ENCODE peak calls at places on chromosomes 6 and 20, in eight cellular contexts. One of them, this sample, is unnamed.

GRCh38 chr6:70507166-70507565 is 59.6 kb upstream of the SDHAF4 start:
- DNase-seq in RKO: no peak
- DNase-seq in DMS153: no peak
- DNase-seq in WTC11: no peak
- DNase-seq in NCI-H1105: no peak
- DNase-seq in Caco-2: peak
- DNase-seq in NCI-H774: no peak
- DNase-seq in sigmoid colon: no peak
- DNase-seq in this sample: no peak

GRCh38 chr20:16475225-16475624 is 98.0 kb downstream of the KIF16B start:
- DNase-seq in sigmoid colon: no peak
- DNase-seq in NCI-H1105: no peak
- DNase-seq in DMS153: peak
- DNase-seq in WTC11: no peak
- DNase-seq in Caco-2: peak
- DNase-seq in NCI-H774: no peak
- DNase-seq in RKO: no peak
- DNase-seq in this sample: no peak

GRCh38 chr6:2667617-2668016 is 83.1 kb downstream of the MYLK4 start:
- DNase-seq in NCI-H1105: no peak
- DNase-seq in WTC11: no peak
- DNase-seq in RKO: no peak
- DNase-seq in DMS153: no peak
- DNase-seq in NCI-H774: no peak
- DNase-seq in sigmoid colon: no peak
- DNase-seq in Caco-2: no peak
- DNase-seq in this sample: no peak

GRCh38 chr6:7214400-7214940 is 98.5 kb downstream of the SSR1 start:
- DNase-seq in Caco-2: no peak
- DNase-seq in WTC11: no peak
- DNase-seq in RKO: no peak
- DNase-seq in DMS153: no peak
- DNase-seq in NCI-H1105: no peak
- DNase-seq in sigmoid colon: no peak
- DNase-seq in NCI-H774: no peak
- DNase-seq in this sample: no peak

GRCh38 chr6:36912583-36912982 is 26.8 kb downstream of the C6orf89 start:
- DNase-seq in DMS153: no peak
- DNase-seq in NCI-H1105: no peak
- DNase-seq in WTC11: no peak
- DNase-seq in NCI-H774: no peak
- DNase-seq in RKO: no peak
- DNase-seq in sigmoid colon: no peak
- DNase-seq in Caco-2: no peak
- DNase-seq in this sample: peak

GRCh38 chr20:40286991-40287531 is 402.0 kb downstream of the MAFB start:
- DNase-seq in RKO: no peak
- DNase-seq in WTC11: no peak
- DNase-seq in Caco-2: no peak
- DNase-seq in DMS153: no peak
- DNase-seq in NCI-H774: no peak
- DNase-seq in NCI-H1105: no peak
- DNase-seq in sigmoid colon: peak
- DNase-seq in this sample: no peak

GRCh38 chr6:168190646-168191443 is 111.8 kb upstream of the FRMD1 start:
- DNase-seq in NCI-H774: no peak
- DNase-seq in WTC11: no peak
- DNase-seq in sigmoid colon: peak
- DNase-seq in DMS153: no peak
- DNase-seq in NCI-H1105: no peak
- DNase-seq in Caco-2: no peak
- DNase-seq in RKO: no peak
- DNase-seq in this sample: no peak

GRCh38 chr6:112951829-112952228 is 604.7 kb downstream of the RFPL4B start:
- DNase-seq in Caco-2: no peak
- DNase-seq in RKO: no peak
- DNase-seq in NCI-H774: peak
- DNase-seq in NCI-H1105: peak
- DNase-seq in sigmoid colon: no peak
- DNase-seq in DMS153: no peak
- DNase-seq in WTC11: no peak
- DNase-seq in this sample: no peak

GRCh38 chr20:24571159-24571558 is 101.7 kb downstream of the SYNDIG1 start:
- DNase-seq in DMS153: no peak
- DNase-seq in NCI-H774: no peak
- DNase-seq in WTC11: no peak
- DNase-seq in Caco-2: no peak
- DNase-seq in RKO: no peak
- DNase-seq in sigmoid colon: no peak
- DNase-seq in NCI-H1105: no peak
- DNase-seq in this sample: no peak

GRCh38 chr6:138722425-138723371 is 50.9 kb upstream of the CCDC28A start:
- DNase-seq in NCI-H1105: no peak
- DNase-seq in WTC11: no peak
- DNase-seq in DMS153: no peak
- DNase-seq in sigmoid colon: no peak
- DNase-seq in NCI-H774: no peak
- DNase-seq in Caco-2: no peak
- DNase-seq in RKO: peak
- DNase-seq in this sample: no peak

GRCh38 chr6:113578691-113579090 is 278.5 kb upstream of the MARCKS start:
- DNase-seq in RKO: no peak
- DNase-seq in sigmoid colon: no peak
- DNase-seq in WTC11: no peak
- DNase-seq in NCI-H1105: no peak
- DNase-seq in NCI-H774: no peak
- DNase-seq in Caco-2: no peak
- DNase-seq in DMS153: no peak
- DNase-seq in this sample: no peak

GRCh38 chr6:44275749-44276648 is 5.7 kb downstream of the TMEM151B start:
- DNase-seq in NCI-H1105: no peak
- DNase-seq in Caco-2: peak
- DNase-seq in RKO: no peak
- DNase-seq in DMS153: no peak
- DNase-seq in WTC11: peak
- DNase-seq in NCI-H774: peak
- DNase-seq in sigmoid colon: no peak
- DNase-seq in this sample: no peak

GRCh38 chr20:43492101-43492500 is 15.4 kb upstream of the L3MBTL1 start:
- DNase-seq in NCI-H1105: no peak
- DNase-seq in sigmoid colon: no peak
- DNase-seq in RKO: no peak
- DNase-seq in NCI-H774: no peak
- DNase-seq in WTC11: no peak
- DNase-seq in Caco-2: no peak
- DNase-seq in DMS153: no peak
- DNase-seq in this sample: peak

GRCh38 chr6:159044899-159045727 is at the start of gene TAGAP:
- DNase-seq in NCI-H774: peak
- DNase-seq in Caco-2: peak
- DNase-seq in WTC11: no peak
- DNase-seq in NCI-H1105: no peak
- DNase-seq in DMS153: peak
- DNase-seq in RKO: no peak
- DNase-seq in sigmoid colon: peak
- DNase-seq in this sample: peak

GRCh38 chr20:3250091-3250504 is 11.1 kb upstream of the SLC4A11 start:
- DNase-seq in RKO: peak
- DNase-seq in NCI-H1105: no peak
- DNase-seq in DMS153: no peak
- DNase-seq in sigmoid colon: no peak
- DNase-seq in WTC11: peak
- DNase-seq in NCI-H774: no peak
- DNase-seq in Caco-2: peak
- DNase-seq in this sample: no peak

GRCh38 chr6:105332576-105332975 is 70.3 kb downstream of the PREP start:
- DNase-seq in RKO: no peak
- DNase-seq in DMS153: no peak
- DNase-seq in NCI-H774: no peak
- DNase-seq in WTC11: no peak
- DNase-seq in sigmoid colon: no peak
- DNase-seq in Caco-2: no peak
- DNase-seq in NCI-H1105: no peak
- DNase-seq in this sample: no peak

GRCh38 chr20:53827996-53828672 is 234.5 kb upstream of the ZNF217 start:
- DNase-seq in NCI-H774: no peak
- DNase-seq in Caco-2: no peak
- DNase-seq in NCI-H1105: no peak
- DNase-seq in sigmoid colon: peak
- DNase-seq in WTC11: no peak
- DNase-seq in RKO: no peak
- DNase-seq in DMS153: no peak
- DNase-seq in this sample: no peak

GRCh38 chr6:71473908-71474307 is 185.3 kb downstream of the OGFRL1 start:
- DNase-seq in NCI-H1105: no peak
- DNase-seq in WTC11: no peak
- DNase-seq in NCI-H774: no peak
- DNase-seq in DMS153: no peak
- DNase-seq in sigmoid colon: peak
- DNase-seq in Caco-2: no peak
- DNase-seq in RKO: peak
- DNase-seq in this sample: no peak

GRCh38 chr6:32522302-32523047 is 7.6 kb downstream of the HLA-DRB5 start:
- DNase-seq in WTC11: no peak
- DNase-seq in DMS153: no peak
- DNase-seq in RKO: no peak
- DNase-seq in sigmoid colon: no peak
- DNase-seq in NCI-H774: no peak
- DNase-seq in Caco-2: no peak
- DNase-seq in NCI-H1105: no peak
- DNase-seq in this sample: no peak

GRCh38 chr6:125554456-125554855 is 195.0 kb upstream of the HEY2 start:
- DNase-seq in NCI-H774: no peak
- DNase-seq in RKO: no peak
- DNase-seq in DMS153: no peak
- DNase-seq in NCI-H1105: no peak
- DNase-seq in sigmoid colon: no peak
- DNase-seq in WTC11: no peak
- DNase-seq in Caco-2: no peak
- DNase-seq in this sample: no peak

GRCh38 chr6:14776307-14776706 is 469.6 kb upstream of the JARID2 start:
- DNase-seq in NCI-H1105: no peak
- DNase-seq in WTC11: no peak
- DNase-seq in RKO: no peak
- DNase-seq in sigmoid colon: no peak
- DNase-seq in DMS153: no peak
- DNase-seq in Caco-2: no peak
- DNase-seq in NCI-H774: no peak
- DNase-seq in this sample: no peak

GRCh38 chr20:15942130-15942529 is 631.1 kb downstream of the KIF16B start:
- DNase-seq in NCI-H774: no peak
- DNase-seq in DMS153: no peak
- DNase-seq in sigmoid colon: no peak
- DNase-seq in RKO: peak
- DNase-seq in Caco-2: no peak
- DNase-seq in NCI-H1105: no peak
- DNase-seq in WTC11: no peak
- DNase-seq in this sample: no peak

GRCh38 chr6:5590187-5590586 is 328.9 kb downstream of the FARS2 start:
- DNase-seq in Caco-2: no peak
- DNase-seq in DMS153: peak
- DNase-seq in NCI-H1105: no peak
- DNase-seq in RKO: no peak
- DNase-seq in NCI-H774: peak
- DNase-seq in WTC11: no peak
- DNase-seq in sigmoid colon: no peak
- DNase-seq in this sample: no peak

GRCh38 chr6:139073118-139073517 is 44.6 kb downstream of the ABRACL start:
- DNase-seq in WTC11: no peak
- DNase-seq in NCI-H774: no peak
- DNase-seq in sigmoid colon: no peak
- DNase-seq in Caco-2: no peak
- DNase-seq in NCI-H1105: no peak
- DNase-seq in DMS153: no peak
- DNase-seq in RKO: no peak
- DNase-seq in this sample: no peak

GRCh38 chr20:9635756-9636155 is 121.4 kb downstream of the LAMP5 start:
- DNase-seq in RKO: no peak
- DNase-seq in WTC11: no peak
- DNase-seq in sigmoid colon: no peak
- DNase-seq in DMS153: no peak
- DNase-seq in NCI-H774: no peak
- DNase-seq in NCI-H1105: no peak
- DNase-seq in Caco-2: no peak
- DNase-seq in this sample: no peak

GRCh38 chr6:100166991-100167390 is 173.0 kb upstream of the MCHR2 start:
- DNase-seq in RKO: no peak
- DNase-seq in NCI-H1105: no peak
- DNase-seq in DMS153: no peak
- DNase-seq in sigmoid colon: no peak
- DNase-seq in WTC11: no peak
- DNase-seq in NCI-H774: no peak
- DNase-seq in Caco-2: no peak
- DNase-seq in this sample: no peak

GRCh38 chr20:62177307-62177706 is 5.5 kb upstream of the MTG2 start:
- DNase-seq in Caco-2: no peak
- DNase-seq in NCI-H1105: no peak
- DNase-seq in NCI-H774: no peak
- DNase-seq in WTC11: no peak
- DNase-seq in DMS153: no peak
- DNase-seq in sigmoid colon: no peak
- DNase-seq in RKO: no peak
- DNase-seq in this sample: no peak

GRCh38 chr6:63582579-63583231 is 10.4 kb downstream of the LOC128125822 start:
- DNase-seq in NCI-H774: no peak
- DNase-seq in Caco-2: no peak
- DNase-seq in RKO: no peak
- DNase-seq in NCI-H1105: no peak
- DNase-seq in sigmoid colon: no peak
- DNase-seq in WTC11: no peak
- DNase-seq in DMS153: no peak
- DNase-seq in this sample: no peak

GRCh38 chr20:59222239-59222981 is 58.8 kb downstream of the ZNF831 start:
- DNase-seq in Caco-2: peak
- DNase-seq in RKO: peak
- DNase-seq in sigmoid colon: peak
- DNase-seq in WTC11: peak
- DNase-seq in NCI-H1105: peak
- DNase-seq in DMS153: peak
- DNase-seq in NCI-H774: peak
- DNase-seq in this sample: peak

GRCh38 chr6:134632034-134632433 is 314.1 kb upstream of the SGK1 start:
- DNase-seq in Caco-2: no peak
- DNase-seq in NCI-H774: no peak
- DNase-seq in RKO: no peak
- DNase-seq in WTC11: no peak
- DNase-seq in sigmoid colon: no peak
- DNase-seq in NCI-H1105: no peak
- DNase-seq in DMS153: no peak
- DNase-seq in this sample: no peak

This sample was measured in T-helper 1 cell.